ENCODE peak calls at places on chromosomes 13 and 19, in ten cellular contexts. W is A549, E is astrocyte of the spinal cord, Z is ascending aorta, J is stomach, V is NCI-H1092, G is COR-L47, D is T-helper 1 cell, F is left colon, R is NCI-H510A treated with DMSO at 0.1 percent for 48 hours. I is an unnamed sample.

GRCh38 chr13:94233401-94233800 is 246.1 kb downstream of the DCT start:
- DNase-seq in D (no peak), R (no peak), F (no peak), J (no peak), W (peak; percentile 54), E (peak; percentile 90), Z (no peak), V (no peak), G (no peak), I (no peak)

GRCh38 chr13:76937416-76937815 is 10.9 kb upstream of the ACOD1 start:
- DNase-seq in W (peak; percentile 35), F (no peak), G (no peak), V (no peak), E (peak; percentile 96), Z (no peak), R (no peak), J (no peak), D (no peak), I (no peak)

GRCh38 chr19:9586764-9587163 is 2.5 kb upstream of the ZNF121 start:
- DNase-seq in D (peak; percentile 70), E (peak; percentile 65), F (peak; percentile 88), G (peak; percentile 66), W (peak; percentile 78), Z (no peak), R (peak; percentile 73), J (peak; percentile 80), V (peak; percentile 56), I (no peak)

GRCh38 chr13:20495087-20496023 is 30.3 kb downstream of the CRYL1 start:
- DNase-seq in D (peak; percentile 58), J (peak; percentile 65), Z (no peak), E (peak; percentile 71), F (peak; percentile 69), W (peak; percentile 65), G (peak; percentile 11), V (peak; percentile 32), R (peak; percentile 25), I (no peak)

GRCh38 chr13:53250272-53250875 is 221.8 kb downstream of the OLFM4 start:
- DNase-seq in D (no peak), R (peak; percentile 69), F (no peak), W (peak; percentile 65), J (no peak), V (peak; percentile 74), Z (no peak), E (peak; percentile 72), G (peak; percentile 79), I (no peak)

GRCh38 chr19:23343434-23344010 is 51.7 kb downstream of the ZNF91 start:
- DNase-seq in D (no peak), F (no peak), V (no peak), G (no peak), J (no peak), Z (no peak), E (no peak), W (no peak), R (no peak), I (no peak)

GRCh38 chr13:34748561-34748960 is 193.5 kb upstream of the NBEA start:
- DNase-seq in W (no peak), D (no peak), V (no peak), F (no peak), J (no peak), Z (no peak), E (no peak), R (no peak), G (no peak), I (no peak)

GRCh38 chr19:39126593-39127187 is 1.1 kb downstream of the PAK4 start:
- DNase-seq in D (no peak), Z (no peak), G (peak; percentile 23), R (no peak), E (peak; percentile 49), W (peak; percentile 93), F (peak; percentile 79), J (peak; percentile 86), V (no peak), I (no peak)

GRCh38 chr19:6963937-6964336 is 57.3 kb downstream of the MBD3L2B start:
- DNase-seq in G (no peak), W (no peak), V (no peak), Z (no peak), D (peak; percentile 28), R (no peak), F (peak; percentile 16), E (no peak), J (no peak), I (no peak)

GRCh38 chr13:113419531-113420183 is 33.6 kb downstream of the ADPRHL1 start:
- DNase-seq in Z (no peak), R (no peak), E (no peak), V (no peak), D (no peak), J (no peak), W (no peak), G (no peak), F (no peak), I (no peak)

GRCh38 chr13:29956771-29957170 is 106.4 kb upstream of the UBL3 start:
- DNase-seq in D (no peak), R (no peak), G (no peak), J (no peak), V (no peak), W (no peak), F (no peak), E (no peak), Z (no peak), I (no peak)

GRCh38 chr13:80022146-80022545 is 318.8 kb downstream of the SPRY2 start:
- DNase-seq in F (no peak), W (no peak), R (no peak), J (no peak), E (no peak), D (no peak), V (no peak), G (no peak), Z (no peak), I (no peak)

GRCh38 chr13:112250788-112251445 is 125.2 kb upstream of the SPACA7 start:
- DNase-seq in E (no peak), G (no peak), V (no peak), D (no peak), R (no peak), Z (no peak), W (no peak), F (no peak), J (no peak), I (peak; percentile 34)

GRCh38 chr13:100808330-100808729 is 133.7 kb upstream of the TMTC4 start:
- DNase-seq in G (no peak), R (no peak), Z (no peak), E (no peak), F (no peak), D (no peak), W (no peak), J (no peak), V (no peak), I (no peak)

GRCh38 chr19:35856546-35857149 is at the start of gene KIRREL2:
- DNase-seq in Z (no peak), W (no peak), F (no peak), G (no peak), E (no peak), R (no peak), V (no peak), D (no peak), J (no peak), I (no peak)

GRCh38 chr13:72204291-72204690 is 337.3 kb upstream of the DACH1 start:
- DNase-seq in D (no peak), V (no peak), F (no peak), G (no peak), Z (no peak), R (no peak), E (peak; percentile 74), W (no peak), J (no peak), I (no peak)

GRCh38 chr19:9673912-9674668 is 810 bp downstream of the ZNF562 start:
- DNase-seq in R (no peak), D (no peak), Z (no peak), G (no peak), E (peak; percentile 13), V (no peak), J (no peak), F (no peak), W (peak; percentile 27), I (no peak)

GRCh38 chr13:100129605-100130004 is 40.7 kb downstream of the PCCA start:
- DNase-seq in W (no peak), E (no peak), Z (no peak), F (no peak), J (no peak), G (no peak), R (no peak), V (no peak), D (no peak), I (no peak)